ENCODE peak calls at places on chromosomes 7 and 10, in seven cellular contexts. U, A, G, P, Y, I and K are unnamed samples.

GRCh38 chr10:128180843-128181242 is 54.6 kb upstream of the MKI67 start:
- DNase-seq in U (no peak), A (no peak), G (no peak), P (peak), Y (no peak), I (no peak), K (peak)

GRCh38 chr10:58919927-58920654 is 256.4 kb upstream of the PHYHIPL start:
- DNase-seq in U (peak), A (peak), G (no peak), P (no peak), Y (peak), I (peak), K (no peak)

GRCh38 chr7:137992042-137992737 is 9.7 kb downstream of the CREB3L2 start:
- DNase-seq in U (peak), A (no peak), G (no peak), P (no peak), Y (peak), I (peak), K (no peak)

GRCh38 chr7:76356823-76357222 is 2.0 kb downstream of the YWHAG start:
- DNase-seq in U (no peak), A (peak), G (no peak), P (no peak), Y (peak), I (peak), K (no peak)

GRCh38 chr10:68154211-68154497 is 44.9 kb downstream of the MYPN start:
- DNase-seq in U (peak), A (peak), G (no peak), P (no peak), Y (peak), I (peak), K (no peak)

GRCh38 chr7:24213311-24213710 is 70.7 kb upstream of the NPY start:
- DNase-seq in U (no peak), A (no peak), G (peak), P (no peak), Y (no peak), I (no peak), K (no peak)

GRCh38 chr7:55469271-55469681 is 103.0 kb downstream of the VOPP1 start:
- DNase-seq in U (no peak), A (no peak), G (no peak), P (peak), Y (no peak), I (no peak), K (peak)

GRCh38 chr10:133197786-133198185 is 32.2 kb upstream of the UTF1 start:
- DNase-seq in U (no peak), A (no peak), G (no peak), P (no peak), Y (no peak), I (no peak), K (no peak)

GRCh38 chr7:151917791-151918311 is 38.4 kb upstream of the GALNTL5 start:
- DNase-seq in U (no peak), A (no peak), G (no peak), P (no peak), Y (peak), I (no peak), K (no peak)

GRCh38 chr10:37289833-37290464 is 164.6 kb downstream of the ANKRD30A start:
- DNase-seq in U (no peak), A (no peak), G (no peak), P (no peak), Y (peak), I (no peak), K (no peak)

GRCh38 chr7:32929430-32930161 is 27.6 kb upstream of the FKBP9 start:
- DNase-seq in U (no peak), A (no peak), G (no peak), P (no peak), Y (no peak), I (no peak), K (no peak)

GRCh38 chr7:155738652-155739537 is 73.4 kb downstream of the SHH start:
- DNase-seq in U (peak), A (peak), G (peak), P (peak), Y (peak), I (peak), K (peak)

GRCh38 chr7:97004931-97005763 is at the start of gene DLX6:
- DNase-seq in U (peak), A (peak), G (no peak), P (no peak), Y (peak), I (peak), K (no peak)

GRCh38 chr7:30594540-30595460 is at the start of gene GARS1:
- DNase-seq in U (peak), A (peak), G (peak), P (peak), Y (peak), I (peak), K (peak)

GRCh38 chr7:30596043-30596641 is 1.5 kb downstream of the GARS1 start:
- DNase-seq in U (peak), A (peak), G (peak), P (no peak), Y (peak), I (peak), K (no peak)

GRCh38 chr7:30595461-30596042 is 874 bp downstream of the GARS1 start:
- DNase-seq in U (peak), A (no peak), G (no peak), P (no peak), Y (no peak), I (peak), K (no peak)

GRCh38 chr7:30598121-30598876 is 3.6 kb downstream of the GARS1 start:
- DNase-seq in U (peak), A (no peak), G (no peak), P (no peak), Y (peak), I (peak), K (no peak)

GRCh38 chr7:30596721-30597120 is 2.0 kb downstream of the GARS1 start:
- DNase-seq in U (peak), A (no peak), G (no peak), P (no peak), Y (peak), I (peak), K (no peak)
- H3K4me3 ChIP-seq in U (peak), A (peak), G (no peak), P (no peak), Y (peak), I (peak), K (peak)

GRCh38 chr7:29320577-29320976 is 126.0 kb downstream of the CHN2 start:
- DNase-seq in U (no peak), A (no peak), G (no peak), P (no peak), Y (no peak), I (no peak), K (no peak)
- H3K4me3 ChIP-seq in U (no peak), A (no peak), G (no peak), P (no peak), Y (no peak), I (no peak), K (no peak)

DNA sequence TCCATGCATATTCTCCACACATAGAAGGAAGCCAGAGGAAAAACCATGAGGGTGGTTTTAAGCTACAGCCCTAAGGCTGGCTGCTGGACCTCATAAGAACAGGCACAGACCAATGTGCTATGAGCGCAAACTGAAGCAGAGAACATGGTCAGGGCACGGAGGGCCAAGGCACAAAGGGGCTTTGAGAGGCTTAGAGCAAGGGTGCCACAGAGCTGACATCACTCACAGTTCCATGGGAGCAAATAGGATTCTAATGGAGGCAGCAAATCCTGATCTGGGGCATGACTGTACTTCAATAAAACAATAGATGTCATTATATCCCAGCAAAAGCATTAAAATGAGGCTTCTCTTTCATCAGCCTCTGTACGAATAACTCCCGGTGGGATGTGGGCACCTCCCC is 162.4 kb downstream of the COBL start:
- DNase-seq in U (no peak), A (no peak), G (no peak), P (no peak), Y (no peak), I (no peak), K (no peak)
- H3K4me3 ChIP-seq in U (no peak), A (no peak), G (no peak), P (no peak), Y (no peak), I (no peak), K (no peak)

GRCh38 chr10:122310311-122311050 is 39.4 kb downstream of the BTBD16 start:
- DNase-seq in U (no peak), A (no peak), G (no peak), P (no peak), Y (no peak), I (peak), K (no peak)

GRCh38 chr10:122306744-122307143 is 35.6 kb downstream of the BTBD16 start:
- DNase-seq in U (no peak), A (no peak), G (no peak), P (no peak), Y (no peak), I (no peak), K (no peak)

GRCh38 chr10:122306282-122306681 is 35.2 kb downstream of the BTBD16 start:
- DNase-seq in U (no peak), A (no peak), G (no peak), P (no peak), Y (no peak), I (no peak), K (no peak)

GRCh38 chr10:122307669-122308486 is 36.8 kb downstream of the BTBD16 start:
- DNase-seq in U (peak), A (no peak), G (no peak), P (no peak), Y (peak), I (peak), K (no peak)

GRCh38 chr10:122308487-122309141 is 37.5 kb downstream of the BTBD16 start:
- DNase-seq in U (no peak), A (no peak), G (no peak), P (no peak), Y (no peak), I (no peak), K (no peak)
- H3K4me3 ChIP-seq in U (no peak), A (no peak), G (no peak), P (no peak), Y (no peak), I (no peak), K (no peak)

GRCh38 chr10:77711683-77712049 is 74.1 kb upstream of the KCNMA1 start:
- DNase-seq in U (no peak), A (no peak), G (no peak), P (no peak), Y (no peak), I (no peak), K (no peak)

GRCh38 chr10:77710081-77710551 is 72.5 kb upstream of the KCNMA1 start:
- DNase-seq in U (no peak), A (peak), G (no peak), P (no peak), Y (no peak), I (no peak), K (no peak)

GRCh38 chr10:77710759-77711682 is 73.4 kb upstream of the KCNMA1 start:
- DNase-seq in U (peak), A (peak), G (peak), P (peak), Y (peak), I (peak), K (peak)

GRCh38 chr10:77712207-77712606 is 74.6 kb upstream of the KCNMA1 start:
- DNase-seq in U (no peak), A (no peak), G (no peak), P (no peak), Y (no peak), I (no peak), K (no peak)

DNA sequence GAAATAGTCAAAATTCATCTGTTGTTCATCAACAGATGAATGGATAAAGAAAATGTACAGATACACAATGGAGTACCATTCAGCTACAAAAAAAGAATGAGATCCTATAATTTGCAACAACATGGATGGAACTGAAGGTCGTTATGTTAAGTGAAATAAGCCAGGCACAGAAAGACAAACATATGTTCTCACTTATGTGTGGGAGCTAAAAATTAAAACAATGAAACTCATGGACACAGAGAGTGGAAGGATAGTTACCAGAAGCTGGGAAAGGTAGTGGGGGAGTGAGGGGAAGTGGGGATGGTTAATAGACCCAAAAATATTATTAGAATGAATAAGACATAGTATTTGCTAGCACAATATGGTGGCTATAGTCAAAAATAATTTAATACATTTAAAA is 70.0 kb upstream of the KCNMA1 start:
- DNase-seq in U (no peak), A (no peak), G (no peak), P (no peak), Y (no peak), I (no peak), K (no peak)
- H3K4me3 ChIP-seq in U (no peak), A (no peak), G (no peak), P (no peak), Y (no peak), I (no peak), K (no peak)

DNA sequence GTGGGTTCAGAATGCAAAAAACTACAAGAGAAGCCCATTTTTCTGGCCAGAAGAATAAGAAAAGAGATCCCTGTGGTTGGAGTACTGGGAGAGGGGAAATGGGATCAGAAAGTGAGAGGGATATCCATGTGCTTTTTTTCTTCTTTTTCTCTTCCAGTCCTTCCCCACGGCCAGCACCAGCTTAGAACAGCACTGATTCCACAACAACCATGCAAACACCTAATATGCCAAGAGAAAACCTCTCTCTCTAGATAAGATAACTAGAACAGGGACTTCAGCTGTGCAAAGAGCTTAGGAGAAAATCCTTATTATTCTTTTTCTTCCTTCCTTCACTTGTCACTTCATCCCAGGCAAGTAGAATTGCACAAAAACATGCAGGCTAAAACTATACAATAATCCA is 83.5 kb downstream of the ELAPOR2 start:
- DNase-seq in U (no peak), A (no peak), G (no peak), P (no peak), Y (no peak), I (no peak), K (no peak)
- H3K4me3 ChIP-seq in U (no peak), A (no peak), G (no peak), P (no peak), Y (no peak), I (no peak), K (no peak)